ENCODE peak calls at places on chromosome 9, in ten cellular contexts. X, H, M, O, Z, V, C, D, U and N are unnamed samples. For H3K4me1 and H3K9me3, the result is how much of the 10 kb centered on the place peaks cover.

GRCh38 chr9:16131269-16131668 is 578.4 kb downstream of the CCDC171 start:
- DNase-seq in X (no peak), H (no peak), M (no peak), O (no peak), Z (peak), V (peak), C (no peak), D (no peak), U (no peak), N (no peak)

GRCh38 chr9:91727316-91727861 is 222.6 kb downstream of the ROR2 start:
- DNase-seq in X (no peak), H (peak), M (peak), O (no peak), Z (peak), V (peak), C (no peak), D (no peak), U (peak), N (peak)

GRCh38 chr9:10045598-10045997 is 567.2 kb downstream of the PTPRD start:
- DNase-seq in X (no peak), H (no peak), M (peak), O (no peak), Z (peak), V (peak), C (no peak), D (no peak), U (peak), N (no peak)

GRCh38 chr9:129619787-129620668 is 873 bp downstream of the C9orf50 start:
- DNase-seq in X (no peak), H (no peak), M (no peak), O (no peak), Z (peak), V (peak), C (no peak), D (no peak), U (no peak), N (peak)

GRCh38 chr9:6415266-6415665 is 2.3 kb downstream of the UHRF2 start:
- DNase-seq in X (no peak), H (no peak), M (peak), O (no peak), Z (peak), V (peak), C (no peak), D (no peak), U (no peak), N (no peak)

GRCh38 chr9:85740821-85741111 is 988 bp downstream of the AGTPBP1 start:
- DNase-seq in X (no peak), H (no peak), M (no peak), O (no peak), Z (no peak), V (no peak), C (no peak), D (no peak), U (peak), N (no peak)

GRCh38 chr9:135087489-135087791 is at the start of gene OLFM1:
- DNase-seq in X (no peak), H (peak), M (no peak), O (peak), Z (peak), V (no peak), C (peak), D (peak), U (peak), N (peak)

GRCh38 chr9:100884518-100884917 is 144.0 kb upstream of the PLPPR1 start:
- DNase-seq in X (no peak), H (no peak), M (no peak), O (no peak), Z (no peak), V (no peak), C (no peak), D (no peak), U (no peak), N (no peak)

GRCh38 chr9:118809160-118809625 is 560.0 kb downstream of the BRINP1 start:
- DNase-seq in X (no peak), H (no peak), M (no peak), O (peak), Z (no peak), V (no peak), C (no peak), D (peak), U (no peak), N (no peak)

GRCh38 chr9:87324613-87325194 is 173.0 kb upstream of the DAPK1 start:
- DNase-seq in X (no peak), H (no peak), M (peak), O (no peak), Z (peak), V (peak), C (no peak), D (no peak), U (peak), N (no peak)

GRCh38 chr9:5510360-5510931 is at the start of gene PDCD1LG2:
- DNase-seq in X (no peak), H (no peak), M (no peak), O (no peak), Z (peak), V (no peak), C (no peak), D (no peak), U (peak), N (peak)

GRCh38 chr9:135971892-135972291 is 10.7 kb upstream of the UBAC1 start:
- DNase-seq in X (peak), H (no peak), M (peak), O (peak), Z (no peak), V (peak), C (no peak), D (peak), U (no peak), N (no peak)

GRCh38 chr9:117796681-117797080 is 92.5 kb downstream of the TLR4 start:
- DNase-seq in X (no peak), H (no peak), M (no peak), O (no peak), Z (peak), V (no peak), C (no peak), D (no peak), U (no peak), N (no peak)

GRCh38 chr9:114141553-114142548 is 13.5 kb upstream of the COL27A1 start:
- DNase-seq in X (no peak), H (peak), M (no peak), O (no peak), Z (peak), V (peak), C (no peak), D (no peak), U (no peak), N (no peak)

GRCh38 chr9:97397220-97397619 is 14.7 kb upstream of the TDRD7 start:
- DNase-seq in X (no peak), H (no peak), M (no peak), O (no peak), Z (peak), V (no peak), C (no peak), D (no peak), U (no peak), N (no peak)

GRCh38 chr9:128207076-128207731 is 4.0 kb downstream of the DNM1 start:
- DNase-seq in X (no peak), H (no peak), M (no peak), O (no peak), Z (no peak), V (no peak), C (no peak), D (no peak), U (no peak), N (no peak)

GRCh38 chr9:88722753-88723152 is 187.8 kb downstream of the NXNL2 start:
- DNase-seq in X (no peak), H (no peak), M (peak), O (no peak), Z (no peak), V (no peak), C (no peak), D (no peak), U (peak), N (no peak)

GRCh38 chr9:133812941-133813748 is 75.0 kb upstream of the SARDH start:
- DNase-seq in X (no peak), H (no peak), M (no peak), O (no peak), Z (no peak), V (no peak), C (no peak), D (no peak), U (no peak), N (no peak)

GRCh38 chr9:82680179-82680935 is 382.6 kb downstream of the RASEF start:
- DNase-seq in X (no peak), H (no peak), M (no peak), O (no peak), Z (no peak), V (no peak), C (no peak), D (no peak), U (no peak), N (peak)

GRCh38 chr9:75855509-75855908 is 35.0 kb upstream of the PCSK5 start:
- DNase-seq in X (no peak), H (no peak), M (peak), O (no peak), Z (peak), V (peak), C (no peak), D (no peak), U (peak), N (no peak)

GRCh38 chr9:79663878-79664277 is 92.1 kb downstream of the TLE4 start:
- DNase-seq in X (no peak), H (no peak), M (no peak), O (no peak), Z (peak), V (peak), C (no peak), D (no peak), U (no peak), N (peak)

GRCh38 chr9:137241490-137242328 is 622 bp downstream of the TUBB4B start:
- DNase-seq in X (peak), H (peak), M (peak), O (peak), Z (peak), V (no peak), C (peak), D (peak), U (peak), N (no peak)

GRCh38 chr9:35914307-35914807 is 5.1 kb downstream of the SPAAR start:
- DNase-seq in X (no peak), H (peak), M (peak), O (peak), Z (peak), V (peak), C (peak), D (peak), U (peak), N (peak)

GRCh38 chr9:63817622-63818518 is 1467.1 kb downstream of the FOXD4L5 start:
- DNase-seq in X (peak), H (peak), M (peak), O (peak), Z (peak), V (peak), C (peak), D (peak), U (peak), N (peak)

GRCh38 chr9:63816742-63817621 is 1468.0 kb downstream of the FOXD4L5 start:
- DNase-seq in X (peak), H (peak), M (peak), O (peak), Z (peak), V (peak), C (peak), D (peak), U (peak), N (peak)
- H3K4me3 ChIP-seq in X (peak), H (no peak), M (peak), O (peak), Z (peak), V (no peak), C (peak), D (peak), U (no peak), N (peak)

DNA sequence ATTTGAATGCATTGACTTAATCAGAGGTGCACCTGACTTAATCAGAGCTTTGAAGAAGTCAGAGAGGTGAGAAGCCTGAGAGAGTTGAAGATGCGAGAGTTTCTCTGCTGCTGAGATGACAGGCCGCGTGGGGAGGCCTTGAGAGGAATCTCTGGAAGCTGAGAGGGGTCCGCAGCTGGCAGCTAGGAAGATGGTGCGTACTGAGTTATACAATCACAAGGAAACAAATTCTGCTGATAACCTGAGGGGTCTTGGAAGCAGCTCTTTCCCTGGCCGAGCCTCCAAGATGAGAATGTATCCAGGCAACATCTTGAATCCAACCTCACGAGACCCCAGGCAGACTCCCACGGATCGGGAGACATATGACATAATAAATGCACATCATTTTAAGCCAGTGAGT is 91.7 kb downstream of the SPATA31A6 start:
- DNase-seq in X (no peak), H (no peak), M (no peak), O (no peak), Z (no peak), V (no peak), C (no peak), D (no peak), U (no peak), N (no peak)
- H3K4me1 ChIP-seq in X (under half), H (under half), M (under half), O (under half), Z (under half), V (under half), C (under half), D (under half), U (under half), N (under half)

DNA sequence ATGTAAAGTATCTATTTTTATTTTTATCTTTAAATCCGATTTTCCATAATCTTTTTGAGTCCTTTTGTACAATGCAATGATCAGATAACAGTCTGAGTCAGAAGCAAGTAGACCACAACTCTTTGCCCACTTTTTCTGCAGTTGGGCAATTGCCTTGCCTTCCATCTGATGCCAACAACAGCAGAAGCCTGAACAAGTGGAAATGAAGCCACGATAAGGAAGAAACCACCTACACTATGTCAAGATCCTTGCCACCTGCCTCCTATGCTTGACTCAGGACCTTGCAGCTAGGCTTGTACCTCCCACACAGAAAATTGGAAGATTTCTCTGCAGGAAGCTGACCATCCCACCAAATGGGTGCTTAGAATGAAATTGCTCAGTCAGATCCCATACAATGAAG is 78.6 kb downstream of the ANXA1 start:
- DNase-seq in X (no peak), H (no peak), M (no peak), O (no peak), Z (no peak), V (no peak), C (no peak), D (no peak), U (no peak), N (no peak)
- H3K9me3 ChIP-seq in X (under half), H (under half), M (under half), O (under half), Z (under half), V (under half), C (under half), D (under half), U (under half), N (under half)

GRCh38 chr9:122218885-122219855 is 9.6 kb downstream of the LHX6 start:
- DNase-seq in X (no peak), H (no peak), M (no peak), O (no peak), Z (peak), V (no peak), C (no peak), D (no peak), U (no peak), N (no peak)
- H3K4me3 ChIP-seq in X (peak), H (no peak), M (no peak), O (no peak), Z (peak), V (no peak), C (peak), D (peak), U (no peak), N (no peak)

GRCh38 chr9:77953590-77953989 is 78.0 kb downstream of the GNAQ start:
- DNase-seq in X (no peak), H (no peak), M (no peak), O (no peak), Z (no peak), V (no peak), C (no peak), D (no peak), U (no peak), N (no peak)

GRCh38 chr9:77952641-77953341 is 78.8 kb downstream of the GNAQ start:
- DNase-seq in X (no peak), H (no peak), M (no peak), O (no peak), Z (peak), V (peak), C (no peak), D (no peak), U (peak), N (no peak)

GRCh38 chr9:77954619-77955018 is 77.0 kb downstream of the GNAQ start:
- DNase-seq in X (no peak), H (no peak), M (no peak), O (no peak), Z (no peak), V (no peak), C (no peak), D (no peak), U (no peak), N (no peak)

GRCh38 chr9:77954018-77954417 is 77.6 kb downstream of the GNAQ start:
- DNase-seq in X (no peak), H (no peak), M (no peak), O (no peak), Z (peak), V (no peak), C (no peak), D (no peak), U (no peak), N (no peak)

DNA sequence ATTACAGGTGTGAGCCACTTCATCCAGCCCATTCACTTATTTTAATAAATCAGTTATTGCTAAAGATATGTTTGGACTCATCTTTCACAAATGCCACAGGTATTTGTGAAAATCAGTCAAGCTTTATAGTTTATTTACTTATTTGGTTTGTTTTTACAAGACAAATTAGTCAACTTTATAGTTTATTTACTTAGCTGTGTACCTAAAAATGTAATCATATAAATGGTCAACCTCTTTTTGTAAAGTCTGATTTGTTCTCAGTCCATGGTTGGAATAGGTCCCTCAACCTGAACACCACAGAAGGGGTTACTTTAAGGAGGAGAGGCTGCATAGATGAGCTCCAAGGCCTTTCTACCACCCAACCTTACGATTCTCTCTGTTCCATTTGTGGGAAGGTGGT is 80.2 kb downstream of the GNAQ start:
- DNase-seq in X (no peak), H (no peak), M (no peak), O (no peak), Z (no peak), V (no peak), C (no peak), D (no peak), U (no peak), N (no peak)
- H3K4me1 ChIP-seq in X (under half), H (under half), M (under half), O (half or more), Z (under half), V (under half), C (half or more), D (half or more), U (under half), N (under half)

GRCh38 chr9:40884072-40884901 is 244.2 kb downstream of the FOXD4L6 start:
- DNase-seq in X (no peak), H (no peak), M (no peak), O (peak), Z (no peak), V (no peak), C (peak), D (peak), U (no peak), N (no peak)
- H3K9me3 ChIP-seq in X (under half), H (under half), M (under half), O (half or more), Z (under half), V (under half), C (under half), D (half or more), U (under half), N (under half)

GRCh38 chr9:70411141-70411929 is 3.1 kb downstream of the KLF9 start:
- DNase-seq in X (peak), H (peak), M (no peak), O (peak), Z (peak), V (peak), C (peak), D (peak), U (peak), N (peak)
- H3K4me3 ChIP-seq in X (peak), H (peak), M (peak), O (peak), Z (peak), V (peak), C (peak), D (peak), U (peak), N (peak)

GRCh38 chr9:98728500-98728899 is 19.8 kb upstream of the GABBR2 start:
- DNase-seq in X (no peak), H (no peak), M (no peak), O (no peak), Z (no peak), V (no peak), C (no peak), D (no peak), U (no peak), N (no peak)
- H3K4me1 ChIP-seq in X (under half), H (under half), M (under half), O (under half), Z (under half), V (under half), C (under half), D (under half), U (under half), N (under half)

GRCh38 chr9:111533099-111533785 is 8.3 kb downstream of the ZNF483 start:
- DNase-seq in X (no peak), H (no peak), M (no peak), O (no peak), Z (peak), V (no peak), C (no peak), D (no peak), U (no peak), N (no peak)
- H3K9me3 ChIP-seq in X (under half), H (under half), M (under half), O (under half), Z (under half), V (under half), C (under half), D (under half), U (under half), N (under half)

GRCh38 chr9:69323886-69324285 is 1.1 kb upstream of the ENTREP1 start:
- DNase-seq in X (no peak), H (no peak), M (no peak), O (no peak), Z (no peak), V (no peak), C (no peak), D (no peak), U (no peak), N (no peak)
- H3K4me3 ChIP-seq in X (no peak), H (peak), M (no peak), O (peak), Z (no peak), V (no peak), C (peak), D (peak), U (no peak), N (no peak)